ENCODE peak calls at places on chromosomes 16 and 17, in eight cellular contexts. M is A549, G is K562, F is right lobe of liver, K is left ventricle myocardium inferior, Y is HCT116, O is cardiac muscle cell, H is ascending aorta. T is an unnamed sample.

GRCh38 chr16:15607700-15608396 is 35.1 kb downstream of the MARF1 start:
- DNase-seq in O (no peak), M (no peak), Y (no peak), F (peak), K (peak), G (no peak), H (peak), T (peak)

GRCh38 chr16:81494888-81495287 is 50.3 kb downstream of the CMIP start:
- DNase-seq in K (no peak), H (no peak), Y (no peak), G (no peak), F (no peak), M (no peak), O (no peak), T (no peak)

GRCh38 chr16:30183961-30184429 is 593 bp downstream of the CORO1A start:
- DNase-seq in M (no peak), F (peak), H (no peak), K (peak), O (no peak), G (no peak), Y (no peak), T (no peak)

GRCh38 chr17:43839670-43840101 is 6.7 kb upstream of the MPP3 start:
- DNase-seq in K (no peak), O (no peak), H (no peak), Y (peak), F (peak), G (no peak), M (peak), T (no peak)

GRCh38 chr17:3657588-3657869 is 10.8 kb downstream of the TAX1BP3 start:
- DNase-seq in K (no peak), O (no peak), F (no peak), Y (no peak), G (no peak), H (no peak), M (no peak), T (no peak)

GRCh38 chr17:8994319-8994718 is 27.0 kb upstream of the NTN1 start:
- DNase-seq in K (peak), M (peak), O (peak), G (peak), F (peak), H (peak), Y (peak), T (peak)

GRCh38 chr16:81625544-81626152 is 153.4 kb upstream of the PLCG2 start:
- DNase-seq in O (no peak), H (peak), K (peak), M (no peak), F (peak), G (peak), Y (no peak), T (no peak)

GRCh38 chr17:66677201-66677981 is 157.5 kb upstream of the CACNG5 start:
- DNase-seq in F (no peak), K (no peak), Y (no peak), G (no peak), M (no peak), O (no peak), H (no peak), T (peak)

GRCh38 chr17:2146132-2146871 is 91.4 kb downstream of the HIC1 start:
- DNase-seq in F (no peak), G (no peak), H (no peak), Y (no peak), O (no peak), K (no peak), M (no peak), T (no peak)

GRCh38 chr17:42519546-42520444 is 16.2 kb upstream of the NAGLU start:
- DNase-seq in O (peak), M (peak), Y (peak), H (peak), G (no peak), K (peak), F (peak), T (peak)

GRCh38 chr16:86512301-86512859 is 2.1 kb downstream of the FOXF1 start:
- DNase-seq in O (no peak), M (no peak), G (no peak), H (no peak), F (no peak), K (no peak), Y (no peak), T (no peak)

GRCh38 chr17:8488931-8489330 is 53.2 kb downstream of the NDEL1 start:
- DNase-seq in Y (no peak), H (no peak), M (peak), K (peak), F (no peak), O (no peak), G (no peak), T (peak)

DNA sequence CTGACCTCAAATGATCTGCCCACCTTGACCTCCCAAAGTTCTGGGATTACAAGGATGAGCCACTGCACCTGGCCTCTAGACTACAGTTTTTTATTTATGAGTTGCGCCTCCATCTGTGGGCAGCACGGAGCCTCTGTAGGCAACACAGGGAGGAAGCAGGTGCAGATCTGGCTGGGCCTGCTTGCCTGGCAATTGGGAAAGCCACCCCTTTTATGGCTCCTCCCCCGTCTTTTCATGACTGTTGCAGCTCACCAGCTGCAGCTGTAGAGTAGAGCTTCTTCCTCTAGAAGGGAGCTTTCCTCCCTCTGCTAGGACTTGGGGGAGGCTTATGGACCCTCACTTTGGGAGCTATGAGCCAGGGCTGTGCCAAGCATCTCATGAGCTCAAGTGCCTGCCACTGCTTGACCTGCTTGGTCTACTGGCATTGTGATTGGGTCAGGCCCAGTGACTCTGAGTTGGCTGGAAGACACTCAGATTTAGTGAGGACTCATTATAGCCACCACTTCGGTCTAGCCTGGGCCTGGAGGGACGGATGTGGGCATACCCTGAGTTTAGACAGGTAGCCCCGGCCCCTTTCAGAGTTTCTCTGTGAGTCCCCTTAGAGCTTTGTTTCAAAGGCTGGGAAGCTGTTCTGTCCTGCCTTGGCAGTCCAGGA is 6.9 kb upstream of the SLC7A6 start:
- DNase-seq in M (no peak), O (no peak), F (no peak), K (no peak), H (no peak), Y (no peak), G (no peak), T (no peak)
- H3K4me3 ChIP-seq in M (no peak), O (no peak), F (no peak), K (no peak), H (no peak), Y (no peak), G (no peak), T (no peak)

GRCh38 chr17:38616361-38616760 is 10.6 kb upstream of the SRCIN1 start:
- DNase-seq in K (no peak), G (no peak), H (no peak), F (no peak), Y (no peak), M (no peak), O (no peak), T (no peak)

GRCh38 chr17:38613525-38613980 is 7.8 kb upstream of the SRCIN1 start:
- DNase-seq in O (no peak), Y (no peak), F (no peak), M (no peak), H (no peak), K (no peak), G (no peak), T (no peak)

GRCh38 chr17:38611070-38611786 is 5.5 kb upstream of the SRCIN1 start:
- DNase-seq in F (no peak), Y (no peak), K (no peak), H (no peak), O (no peak), M (no peak), G (no peak), T (no peak)

GRCh38 chr17:38611872-38612376 is 6.2 kb upstream of the SRCIN1 start:
- DNase-seq in H (no peak), O (no peak), G (no peak), K (no peak), M (no peak), F (no peak), Y (no peak), T (no peak)

GRCh38 chr17:38613981-38614779 is 8.4 kb upstream of the SRCIN1 start:
- DNase-seq in M (no peak), F (no peak), Y (no peak), G (no peak), H (no peak), K (no peak), O (no peak), T (no peak)
- TF ChIP-seq CTCF in M (no peak), F (no peak), Y (no peak), G (no peak), H (no peak), K (no peak), O (no peak), T (no peak)

GRCh38 chr17:48625502-48626201 is 506 bp downstream of the HOXB9 start:
- DNase-seq in O (no peak), Y (no peak), F (no peak), G (peak), M (peak), K (no peak), H (no peak), T (no peak)
- H3K4me3 ChIP-seq in O (peak), Y (peak), F (peak), G (peak), M (peak), K (peak), H (peak), T (no peak)

GRCh38 chr16:87701066-87701425 is 64.7 kb downstream of the KLHDC4 start:
- DNase-seq in H (no peak), K (no peak), Y (no peak), M (no peak), F (no peak), G (no peak), O (no peak), T (no peak)

GRCh38 chr16:87703071-87703470 is 62.7 kb downstream of the KLHDC4 start:
- DNase-seq in Y (no peak), F (no peak), G (no peak), O (no peak), H (no peak), M (no peak), K (no peak), T (no peak)

GRCh38 chr16:87703835-87704375 is 61.9 kb downstream of the KLHDC4 start:
- DNase-seq in M (no peak), G (no peak), F (no peak), H (no peak), O (no peak), K (no peak), Y (no peak), T (no peak)

GRCh38 chr16:87701505-87701921 is 64.3 kb downstream of the KLHDC4 start:
- DNase-seq in Y (no peak), M (no peak), F (no peak), O (no peak), H (no peak), G (no peak), K (no peak), T (no peak)

DNA sequence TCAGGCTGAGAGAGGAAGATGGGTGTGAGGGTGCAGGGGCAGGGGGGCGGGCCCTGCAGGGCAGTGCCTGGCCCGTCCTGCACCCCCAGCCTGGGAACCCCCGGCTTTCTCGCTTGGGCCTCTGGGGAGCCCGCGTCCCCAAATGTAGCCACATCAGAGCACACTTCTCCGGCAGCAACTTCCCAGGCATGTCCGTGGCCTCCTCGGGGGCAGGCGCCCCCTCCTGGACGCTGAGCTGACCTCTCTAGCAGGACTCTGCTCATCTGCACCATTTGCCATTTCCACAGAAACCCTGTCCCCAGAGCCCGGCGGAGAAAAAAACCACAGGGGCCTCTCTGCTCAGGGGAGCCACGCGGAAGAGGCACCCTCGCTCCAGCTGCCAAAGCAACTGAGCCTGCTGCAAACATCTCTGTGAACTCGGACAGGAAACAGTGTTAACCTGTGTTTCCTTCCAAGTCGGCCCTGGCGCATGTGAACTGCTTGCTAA is 63.4 kb downstream of the KLHDC4 start:
- DNase-seq in H (no peak), G (peak), K (no peak), Y (no peak), F (no peak), O (peak), M (no peak), T (no peak)
- TF ChIP-seq CTCF in H (no peak), G (peak), K (peak), Y (no peak), F (no peak), O (peak), M (peak), T (peak)

DNA sequence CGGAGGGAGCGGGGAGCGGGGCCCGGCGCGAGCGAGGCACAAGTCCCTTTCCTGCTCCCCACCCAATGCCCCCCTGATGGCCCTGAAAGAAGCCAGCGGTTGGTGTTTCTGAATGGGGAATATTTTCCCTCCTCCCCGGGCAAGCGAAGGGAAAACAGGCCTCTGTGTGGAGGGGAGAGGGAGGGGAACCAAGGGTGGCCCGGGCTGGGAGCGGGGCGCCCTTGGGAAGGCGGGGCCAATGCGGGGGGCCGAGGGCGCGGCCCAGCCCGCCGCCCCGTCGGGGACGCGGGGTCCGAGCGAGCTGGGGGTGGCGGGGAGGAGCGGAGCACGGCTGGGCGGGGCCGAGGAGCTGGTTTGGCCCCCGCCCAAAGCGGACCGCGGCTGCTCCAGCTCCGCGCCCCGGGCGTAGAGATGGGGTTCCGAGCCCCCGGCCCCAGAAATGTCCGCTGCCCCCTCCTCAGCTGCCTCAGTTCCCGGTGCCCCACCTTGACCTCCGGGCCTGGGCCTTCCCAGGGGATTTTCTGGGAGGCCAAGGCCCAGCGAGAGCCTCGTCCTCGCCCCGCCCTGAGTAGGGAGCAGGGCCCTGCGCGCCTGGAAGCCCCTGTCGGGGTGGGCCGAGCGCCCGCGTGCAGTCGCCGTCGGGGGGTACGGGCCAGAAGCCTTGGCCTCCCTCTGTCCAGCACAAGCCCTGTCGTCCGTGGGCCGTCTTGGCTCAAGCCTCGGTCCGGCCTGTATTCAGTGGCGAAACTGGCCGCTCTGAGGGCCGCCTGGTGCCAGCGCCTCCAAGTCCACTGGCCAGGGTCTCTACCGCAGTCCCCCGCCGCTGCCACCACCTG is 3.9 kb upstream of the HEXIM1 start:
- DNase-seq in Y (no peak), O (no peak), M (no peak), K (peak), G (peak), F (peak), H (no peak), T (no peak)
- H3K4me3 ChIP-seq in Y (no peak), O (no peak), M (no peak), K (peak), G (peak), F (peak), H (peak), T (peak)

GRCh38 chr17:76940293-76940692 is 72.1 kb downstream of the MGAT5B start:
- DNase-seq in K (no peak), H (no peak), O (no peak), M (no peak), F (no peak), Y (no peak), G (no peak), T (no peak)

GRCh38 chr17:76943202-76943601 is 75.0 kb downstream of the MGAT5B start:
- DNase-seq in F (no peak), H (no peak), G (no peak), O (no peak), K (no peak), Y (no peak), M (no peak), T (no peak)

GRCh38 chr17:76938009-76938408 is 69.8 kb downstream of the MGAT5B start:
- DNase-seq in Y (no peak), O (no peak), G (no peak), M (no peak), F (no peak), H (no peak), K (no peak), T (no peak)

GRCh38 chr17:76943781-76944213 is 75.6 kb downstream of the MGAT5B start:
- DNase-seq in M (no peak), G (no peak), O (no peak), F (no peak), Y (no peak), K (no peak), H (no peak), T (no peak)

DNA sequence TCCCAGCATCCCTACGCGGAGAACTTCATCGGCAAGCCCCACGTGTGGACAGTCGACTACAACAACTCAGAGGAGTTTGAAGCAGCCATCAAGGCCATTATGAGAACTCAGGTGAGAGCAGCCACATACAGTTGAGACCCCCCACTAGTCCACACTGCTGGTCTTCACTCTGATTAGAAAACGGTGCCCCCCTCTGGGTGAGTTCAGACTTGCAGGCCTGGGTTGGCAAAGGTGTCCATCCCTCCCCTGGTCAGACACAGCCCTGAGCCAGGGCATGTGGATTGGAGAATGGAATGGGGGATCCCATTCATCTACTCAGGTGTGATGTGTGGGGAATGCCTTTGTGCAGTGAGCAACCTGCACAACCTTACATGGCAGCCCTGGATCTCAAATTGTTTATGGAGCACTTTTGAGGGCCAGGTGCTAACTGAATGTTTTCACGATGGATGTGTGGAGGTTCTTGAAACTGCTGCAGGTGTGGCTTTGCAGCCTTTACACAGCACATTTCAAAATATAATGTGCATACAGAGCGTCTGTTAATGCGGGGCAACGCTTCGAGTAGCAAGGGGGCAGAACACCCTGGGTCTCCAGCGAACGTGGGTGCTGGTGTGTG is 72.6 kb downstream of the MGAT5B start:
- DNase-seq in M (peak), F (no peak), O (no peak), H (no peak), Y (no peak), G (no peak), K (no peak), T (no peak)
- TF ChIP-seq CTCF in M (no peak), F (no peak), O (peak), H (no peak), Y (peak), G (peak), K (no peak), T (peak)

GRCh38 chr16:11799017-11799381 is 1.9 kb upstream of the ZC3H7A start:
- DNase-seq in F (no peak), O (no peak), Y (no peak), H (no peak), K (no peak), M (no peak), G (no peak), T (no peak)
- H3K4me3 ChIP-seq in F (no peak), O (peak), Y (no peak), H (peak), K (peak), M (no peak), G (peak), T (no peak)

DNA sequence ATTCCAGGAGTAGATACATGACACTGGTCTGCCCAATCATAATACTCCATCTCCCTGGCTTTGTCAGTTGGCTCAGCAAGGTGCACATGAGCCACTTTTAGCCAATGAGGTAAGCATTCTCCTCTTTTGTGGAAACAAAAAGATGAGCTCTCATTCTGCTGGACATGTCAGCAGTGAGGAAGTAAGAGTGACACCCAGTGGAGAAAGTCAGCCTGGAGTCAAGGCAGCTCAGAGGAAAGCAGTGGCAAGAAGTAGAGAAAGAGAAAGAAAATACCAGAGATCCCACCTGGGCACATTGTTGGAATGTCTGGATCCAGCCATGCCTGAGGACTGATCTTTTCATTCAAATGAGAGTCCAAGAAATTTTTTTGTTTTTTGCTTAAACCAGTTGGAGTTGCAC is 496.9 kb upstream of the C16orf82 start:
- DNase-seq in Y (no peak), G (no peak), K (no peak), H (no peak), M (peak), F (no peak), O (peak), T (no peak)
- TF ChIP-seq CTCF in Y (no peak), G (peak), K (peak), H (no peak), M (peak), F (peak), O (no peak), T (no peak)

DNA sequence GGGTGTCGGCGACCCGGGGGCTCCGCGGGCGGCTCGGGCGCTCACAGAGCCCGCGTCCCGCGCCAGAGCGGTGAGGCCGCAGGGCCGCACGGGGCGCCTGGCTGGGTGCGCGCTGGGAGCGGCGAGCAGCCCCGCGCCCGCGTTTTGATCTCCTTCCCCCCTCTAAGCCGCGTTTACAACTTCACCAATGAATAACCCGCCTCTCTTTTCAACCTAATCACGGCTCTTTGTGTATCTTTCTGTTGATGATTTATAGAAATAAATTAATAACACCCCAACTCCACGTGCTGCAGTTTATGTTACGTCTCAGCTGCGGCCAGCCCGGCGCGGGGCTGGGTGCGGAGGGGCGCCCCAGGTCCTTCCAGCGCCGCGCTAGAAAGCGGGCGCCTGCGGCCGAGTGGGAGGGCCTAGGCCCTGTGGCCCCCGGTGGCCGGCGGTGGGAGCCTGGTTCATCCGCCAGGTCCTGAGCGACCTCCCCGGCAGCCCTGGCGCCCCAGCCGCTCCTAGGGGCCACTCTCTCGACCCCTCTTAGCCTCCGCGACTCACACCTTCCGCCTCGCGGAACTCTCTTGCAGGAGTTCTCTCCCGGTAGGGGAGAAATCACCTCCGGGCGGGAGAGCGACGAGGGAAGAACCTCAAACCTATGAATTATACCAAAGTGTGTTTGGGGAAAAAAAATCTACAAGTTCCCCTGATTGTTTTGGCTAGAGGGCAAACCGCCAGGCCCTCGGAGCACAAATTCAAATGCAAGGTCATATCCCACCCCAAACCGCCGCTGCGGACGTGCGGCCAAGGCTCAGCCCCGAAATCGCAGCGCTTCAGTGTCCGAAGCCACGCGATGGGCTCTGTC is 1.9 kb downstream of the HNF1B start:
- DNase-seq in Y (no peak), F (peak), O (peak), K (no peak), G (no peak), M (peak), H (no peak), T (no peak)
- H3K4me3 ChIP-seq in Y (peak), F (peak), O (peak), K (peak), G (no peak), M (peak), H (peak), T (peak)